ENCODE peak calls at places on chromosomes 16 and 17, in four cellular contexts. One of them, this sample, is unnamed.

GRCh38 chr17:72120878-72121163 is at the start of gene SOX9:
- DNase-seq in tibial nerve: peak
- DNase-seq in CD4-positive, alpha-beta memory T cell: no peak
- DNase-seq in body of pancreas: peak
- DNase-seq in this sample: peak

GRCh38 chr17:38674013-38674748 is 576 bp downstream of the EPOP start:
- DNase-seq in tibial nerve: no peak
- DNase-seq in CD4-positive, alpha-beta memory T cell: peak
- DNase-seq in body of pancreas: peak
- DNase-seq in this sample: no peak

GRCh38 chr17:37828313-37829124 is 83.7 kb upstream of the HNF1B start:
- DNase-seq in tibial nerve: no peak
- DNase-seq in CD4-positive, alpha-beta memory T cell: no peak
- DNase-seq in body of pancreas: no peak
- DNase-seq in this sample: no peak

GRCh38 chr17:38544839-38545209 is 60.9 kb downstream of the SRCIN1 start:
- DNase-seq in tibial nerve: no peak
- DNase-seq in CD4-positive, alpha-beta memory T cell: no peak
- DNase-seq in body of pancreas: no peak
- DNase-seq in this sample: no peak

GRCh38 chr17:61454932-61455753 is 2.9 kb downstream of the TBX4 start:
- DNase-seq in tibial nerve: no peak
- DNase-seq in CD4-positive, alpha-beta memory T cell: no peak
- DNase-seq in body of pancreas: no peak
- DNase-seq in this sample: no peak

GRCh38 chr16:57273826-57274225 is 10.6 kb downstream of the PLLP start:
- DNase-seq in tibial nerve: no peak
- DNase-seq in CD4-positive, alpha-beta memory T cell: no peak
- DNase-seq in body of pancreas: no peak
- DNase-seq in this sample: no peak

GRCh38 chr17:65604070-65604469 is 42.6 kb upstream of the AXIN2 start:
- DNase-seq in tibial nerve: no peak
- DNase-seq in CD4-positive, alpha-beta memory T cell: no peak
- DNase-seq in body of pancreas: no peak
- DNase-seq in this sample: no peak

GRCh38 chr17:42101513-42102292 is 3.4 kb upstream of the ZNF385C start:
- DNase-seq in tibial nerve: peak
- DNase-seq in CD4-positive, alpha-beta memory T cell: peak
- DNase-seq in body of pancreas: peak
- DNase-seq in this sample: peak

GRCh38 chr16:78098087-78098486 is 1.4 kb upstream of the WWOX start:
- DNase-seq in tibial nerve: no peak
- DNase-seq in CD4-positive, alpha-beta memory T cell: no peak
- DNase-seq in body of pancreas: no peak
- DNase-seq in this sample: no peak

GRCh38 chr16:5336898-5337297 is 239.3 kb upstream of the EEF2KMT start:
- DNase-seq in tibial nerve: no peak
- DNase-seq in CD4-positive, alpha-beta memory T cell: no peak
- DNase-seq in body of pancreas: no peak
- DNase-seq in this sample: no peak

GRCh38 chr16:1180772-1181714 is 28.1 kb downstream of the CACNA1H start:
- DNase-seq in tibial nerve: no peak
- DNase-seq in CD4-positive, alpha-beta memory T cell: no peak
- DNase-seq in body of pancreas: peak
- DNase-seq in this sample: no peak

GRCh38 chr16:26078971-26079370 is 387.2 kb downstream of the HS3ST4 start:
- DNase-seq in tibial nerve: no peak
- DNase-seq in CD4-positive, alpha-beta memory T cell: no peak
- DNase-seq in body of pancreas: no peak
- DNase-seq in this sample: no peak

GRCh38 chr17:65455972-65456343 is 105.5 kb downstream of the AXIN2 start:
- DNase-seq in tibial nerve: no peak
- DNase-seq in CD4-positive, alpha-beta memory T cell: peak
- DNase-seq in body of pancreas: peak
- DNase-seq in this sample: peak

GRCh38 chr16:2500937-2501750 is 12.6 kb upstream of the ATP6V0C start:
- DNase-seq in tibial nerve: peak
- DNase-seq in CD4-positive, alpha-beta memory T cell: peak
- DNase-seq in body of pancreas: peak
- DNase-seq in this sample: peak

GRCh38 chr17:17877548-17878358 is 41.0 kb upstream of the SREBF1 start:
- DNase-seq in tibial nerve: peak
- DNase-seq in CD4-positive, alpha-beta memory T cell: no peak
- DNase-seq in body of pancreas: peak
- DNase-seq in this sample: peak

GRCh38 chr16:88926374-88926990 is 50.5 kb downstream of the CBFA2T3 start:
- DNase-seq in tibial nerve: no peak
- DNase-seq in CD4-positive, alpha-beta memory T cell: no peak
- DNase-seq in body of pancreas: no peak
- DNase-seq in this sample: no peak

GRCh38 chr17:36661047-36661666 is 59.8 kb downstream of the MRM1 start:
- DNase-seq in tibial nerve: no peak
- DNase-seq in CD4-positive, alpha-beta memory T cell: no peak
- DNase-seq in body of pancreas: no peak
- DNase-seq in this sample: no peak

GRCh38 chr17:4175921-4176802 is 33.2 kb downstream of the CYB5D2 start:
- DNase-seq in tibial nerve: no peak
- DNase-seq in CD4-positive, alpha-beta memory T cell: peak
- DNase-seq in body of pancreas: no peak
- DNase-seq in this sample: peak

GRCh38 chr16:3904875-3905274 is 24.4 kb upstream of the CREBBP start:
- DNase-seq in tibial nerve: no peak
- DNase-seq in CD4-positive, alpha-beta memory T cell: no peak
- DNase-seq in body of pancreas: no peak
- DNase-seq in this sample: no peak

GRCh38 chr16:626787-627457 is 3.9 kb upstream of the WFIKKN1 start:
- DNase-seq in tibial nerve: no peak
- DNase-seq in CD4-positive, alpha-beta memory T cell: no peak
- DNase-seq in body of pancreas: peak
- DNase-seq in this sample: peak

GRCh38 chr17:27630607-27631408 is at the start of gene LGALS9:
- DNase-seq in tibial nerve: no peak
- DNase-seq in CD4-positive, alpha-beta memory T cell: peak
- DNase-seq in body of pancreas: peak
- DNase-seq in this sample: peak
- H3K4me3 ChIP-seq in tibial nerve: peak
- H3K4me3 ChIP-seq in CD4-positive, alpha-beta memory T cell: peak
- H3K4me3 ChIP-seq in body of pancreas: no peak
- H3K4me3 ChIP-seq in this sample: no peak

GRCh38 chr16:80992676-80993292 is 13.9 kb downstream of the CMC2 start:
- DNase-seq in tibial nerve: no peak
- DNase-seq in CD4-positive, alpha-beta memory T cell: no peak
- DNase-seq in body of pancreas: no peak
- DNase-seq in this sample: no peak

GRCh38 chr16:80994451-80994850 is 12.2 kb downstream of the CMC2 start:
- DNase-seq in tibial nerve: no peak
- DNase-seq in CD4-positive, alpha-beta memory T cell: no peak
- DNase-seq in body of pancreas: no peak
- DNase-seq in this sample: peak

GRCh38 chr16:80990978-80991377 is 15.7 kb downstream of the CMC2 start:
- DNase-seq in tibial nerve: no peak
- DNase-seq in CD4-positive, alpha-beta memory T cell: no peak
- DNase-seq in body of pancreas: no peak
- DNase-seq in this sample: no peak

GRCh38 chr16:80991792-80992430 is 14.8 kb downstream of the CMC2 start:
- DNase-seq in tibial nerve: no peak
- DNase-seq in CD4-positive, alpha-beta memory T cell: no peak
- DNase-seq in body of pancreas: no peak
- DNase-seq in this sample: no peak

GRCh38 chr16:80993293-80993691 is 13.4 kb downstream of the CMC2 start:
- DNase-seq in tibial nerve: no peak
- DNase-seq in CD4-positive, alpha-beta memory T cell: no peak
- DNase-seq in body of pancreas: peak
- DNase-seq in this sample: peak
- H3K4me3 ChIP-seq in tibial nerve: no peak
- H3K4me3 ChIP-seq in CD4-positive, alpha-beta memory T cell: no peak
- H3K4me3 ChIP-seq in body of pancreas: no peak
- H3K4me3 ChIP-seq in this sample: peak

GRCh38 chr16:85054948-85055502 is 27.4 kb downstream of the KIAA0513 start:
- DNase-seq in tibial nerve: no peak
- DNase-seq in CD4-positive, alpha-beta memory T cell: no peak
- DNase-seq in body of pancreas: no peak
- DNase-seq in this sample: no peak
- H3K4me3 ChIP-seq in tibial nerve: peak
- H3K4me3 ChIP-seq in CD4-positive, alpha-beta memory T cell: no peak
- H3K4me3 ChIP-seq in body of pancreas: no peak
- H3K4me3 ChIP-seq in this sample: peak

DNA sequence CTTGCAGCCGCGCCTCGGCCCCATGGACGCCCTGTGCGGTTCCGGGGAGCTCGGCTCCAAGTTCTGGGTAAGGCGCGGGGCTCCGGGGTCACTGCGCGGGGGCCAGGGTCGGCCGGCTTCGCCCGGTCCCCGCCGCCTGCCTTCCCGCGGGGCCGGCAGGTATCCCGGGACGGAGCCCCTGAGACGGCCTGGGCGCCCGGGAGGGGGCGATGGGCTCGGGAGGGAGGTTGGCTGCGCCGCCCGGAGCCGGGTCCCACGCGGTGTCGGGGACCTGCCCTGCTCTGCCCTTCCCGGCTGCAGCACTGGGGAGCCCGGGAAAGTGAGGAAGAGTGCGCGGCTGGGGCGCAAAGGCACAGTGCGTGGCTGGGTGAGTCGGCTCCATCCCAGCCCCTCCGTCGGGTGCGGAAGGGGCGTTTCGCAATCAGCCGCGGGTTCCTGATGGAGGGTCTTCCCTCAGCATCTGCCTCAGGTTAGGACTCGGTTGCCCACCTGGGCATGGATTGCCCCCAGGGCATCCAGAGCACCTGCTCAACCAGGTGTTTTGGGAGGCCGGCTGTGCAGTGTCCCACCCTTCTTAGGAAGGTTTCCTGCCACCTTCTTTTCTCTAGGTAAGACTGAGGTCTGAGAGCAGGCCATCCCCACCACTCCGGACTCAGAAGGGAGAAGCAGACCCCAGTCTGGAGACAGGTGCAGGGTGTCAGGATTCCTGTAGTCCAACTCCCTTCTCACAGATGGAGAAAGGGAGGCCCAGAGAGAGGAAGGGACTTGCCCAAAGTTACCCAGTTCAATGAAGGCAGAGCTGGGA is 436 bp downstream of the ABCC3 start:
- DNase-seq in tibial nerve: no peak
- DNase-seq in CD4-positive, alpha-beta memory T cell: no peak
- DNase-seq in body of pancreas: peak
- DNase-seq in this sample: no peak
- H3K4me3 ChIP-seq in tibial nerve: peak
- H3K4me3 ChIP-seq in CD4-positive, alpha-beta memory T cell: no peak
- H3K4me3 ChIP-seq in body of pancreas: no peak
- H3K4me3 ChIP-seq in this sample: peak

DNA sequence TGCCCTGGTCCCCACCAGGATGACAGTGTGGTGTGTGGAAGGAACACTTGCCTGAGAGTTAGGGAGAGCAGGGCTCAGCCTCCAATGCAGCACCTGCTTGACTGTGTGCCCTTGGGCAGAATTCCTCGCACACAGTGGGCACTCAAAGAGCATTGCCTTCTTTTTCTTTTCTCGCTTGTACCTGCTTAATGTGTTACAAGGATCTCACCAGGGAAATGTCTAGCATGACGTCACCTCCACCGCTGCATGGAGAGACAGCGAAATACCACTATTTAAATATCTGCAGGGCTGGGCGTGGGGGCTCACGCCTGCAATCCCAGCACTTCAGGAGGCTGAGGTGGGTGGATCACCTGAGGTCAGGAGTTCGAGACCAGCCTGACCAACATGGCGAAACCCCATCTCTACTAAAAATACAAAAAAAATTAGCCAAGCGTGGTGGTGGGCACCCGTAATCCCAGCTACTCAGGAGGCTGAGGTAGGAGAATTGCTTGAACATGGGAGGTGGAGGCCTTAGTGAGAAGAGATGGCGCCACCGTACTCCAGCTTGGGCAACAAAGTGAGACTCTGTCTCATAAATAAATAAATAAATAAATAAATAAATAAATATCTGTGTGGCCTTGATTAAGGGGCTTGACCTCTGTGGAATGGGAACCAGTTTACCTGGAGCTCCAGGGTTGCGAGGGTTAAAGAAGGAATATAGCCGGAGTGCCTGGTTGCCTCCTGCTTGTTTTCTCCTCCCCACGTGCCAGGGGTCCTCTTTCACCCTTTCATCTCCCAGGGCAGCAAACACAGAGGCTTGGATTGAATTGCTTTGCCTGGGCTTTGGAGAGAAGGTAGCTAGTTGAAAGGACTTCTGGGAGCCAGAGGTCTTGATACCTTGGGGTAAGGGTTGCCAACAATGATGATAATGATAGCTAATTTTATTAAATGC is 16.3 kb downstream of the SNX29 start:
- DNase-seq in tibial nerve: no peak
- DNase-seq in CD4-positive, alpha-beta memory T cell: no peak
- DNase-seq in body of pancreas: no peak
- DNase-seq in this sample: no peak
- H3K4me3 ChIP-seq in tibial nerve: no peak
- H3K4me3 ChIP-seq in CD4-positive, alpha-beta memory T cell: no peak
- H3K4me3 ChIP-seq in body of pancreas: no peak
- H3K4me3 ChIP-seq in this sample: no peak

DNA sequence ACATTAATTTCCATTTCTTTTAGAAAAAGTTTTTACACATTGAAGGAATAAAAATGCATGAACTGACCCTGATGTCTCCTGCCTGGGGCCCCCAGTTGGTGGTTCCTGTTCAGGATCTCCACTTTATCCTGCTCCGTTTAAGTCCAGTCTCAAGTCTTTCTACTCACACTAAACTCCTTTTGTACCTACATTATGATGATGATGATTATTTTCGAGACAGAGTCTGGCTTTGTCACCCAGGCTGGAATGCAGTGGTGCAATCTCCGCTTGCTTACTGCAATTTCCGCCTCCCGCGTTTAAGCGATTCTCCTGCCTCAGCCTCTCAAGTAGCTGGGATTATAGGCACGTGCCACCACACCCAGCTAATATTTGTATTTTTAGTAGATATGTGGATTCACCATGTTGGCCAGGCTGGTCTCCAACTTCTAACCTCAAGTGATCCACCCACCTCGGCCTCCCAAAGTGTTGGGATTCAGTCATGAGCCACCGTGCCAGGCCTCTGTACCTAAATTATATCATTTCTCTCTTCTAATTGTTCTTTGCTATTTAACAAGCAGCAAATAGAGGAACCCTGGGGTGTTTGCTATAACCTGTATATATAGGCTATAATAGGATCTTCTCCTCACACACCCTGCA is 2.2 kb upstream of the FOXK2 start:
- DNase-seq in tibial nerve: no peak
- DNase-seq in CD4-positive, alpha-beta memory T cell: no peak
- DNase-seq in body of pancreas: no peak
- DNase-seq in this sample: no peak
- H3K4me3 ChIP-seq in tibial nerve: no peak
- H3K4me3 ChIP-seq in CD4-positive, alpha-beta memory T cell: no peak
- H3K4me3 ChIP-seq in body of pancreas: no peak
- H3K4me3 ChIP-seq in this sample: no peak

DNA sequence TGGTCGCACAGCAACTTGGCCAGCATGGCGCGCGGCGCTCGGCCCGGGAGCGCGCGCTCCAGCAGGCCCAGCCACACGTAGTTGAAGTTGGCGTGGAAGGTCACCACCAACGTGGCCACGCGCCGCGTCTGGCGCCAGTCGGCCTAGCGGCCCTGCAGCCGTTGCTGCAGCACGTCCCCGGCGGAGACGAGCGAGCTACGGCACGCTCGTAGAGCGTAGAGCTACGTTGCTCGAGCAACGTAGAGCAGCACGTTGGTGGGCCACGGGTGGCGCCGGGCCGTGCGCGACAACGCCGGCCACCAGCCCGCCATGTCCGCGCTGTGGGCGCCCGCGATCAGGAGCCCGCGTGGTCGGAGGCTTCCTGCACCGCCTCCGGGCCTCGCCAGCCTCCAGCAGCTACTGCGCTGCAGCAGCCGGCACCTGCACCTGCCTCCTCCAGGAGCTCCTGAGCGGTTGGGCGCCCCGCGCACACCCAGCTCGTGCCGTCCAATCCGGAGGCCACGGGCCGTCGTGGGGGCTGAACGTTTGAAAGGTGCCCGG is 13.4 kb upstream of the SULT1A1 start:
- DNase-seq in tibial nerve: no peak
- DNase-seq in CD4-positive, alpha-beta memory T cell: peak
- DNase-seq in body of pancreas: peak
- DNase-seq in this sample: no peak
- H3K4me3 ChIP-seq in tibial nerve: peak
- H3K4me3 ChIP-seq in CD4-positive, alpha-beta memory T cell: no peak
- H3K4me3 ChIP-seq in body of pancreas: peak
- H3K4me3 ChIP-seq in this sample: no peak